ENCODE peak calls at places on chromosomes 7 and 10, in seven cellular contexts. One of them, this sample, is unnamed.
A peak's percentile ranks its signal among the peaks of the same experiment; 100 is the strongest.

GRCh38 chr7:136114966-136115762 is 138.0 kb upstream of the MTPN start:
- DNase-seq in activated CD4-positive, alpha-beta T cell treated with anti-CD3 and anti-CD28 coated beads, Interleukin-2, amount 50 U/mL, for 1 hour: peak; percentile 22
- DNase-seq in testis: peak; percentile 83
- DNase-seq in esophagus squamous epithelium: no peak
- DNase-seq in mucosa of gallbladder: peak; percentile 27
- DNase-seq in ureter: no peak
- DNase-seq in GM13977: peak; percentile 61
- DNase-seq in this sample: no peak

GRCh38 chr10:22319559-22320558 is 1.0 kb upstream of the BMI1 start:
- DNase-seq in activated CD4-positive, alpha-beta T cell treated with anti-CD3 and anti-CD28 coated beads, Interleukin-2, amount 50 U/mL, for 1 hour: no peak
- DNase-seq in GM13977: peak; percentile 34
- DNase-seq in testis: no peak
- DNase-seq in mucosa of gallbladder: no peak
- DNase-seq in esophagus squamous epithelium: no peak
- DNase-seq in ureter: no peak
- DNase-seq in this sample: no peak

GRCh38 chr10:99785646-99786045 is 3.2 kb downstream of the ABCC2 start:
- DNase-seq in mucosa of gallbladder: no peak
- DNase-seq in ureter: no peak
- DNase-seq in testis: no peak
- DNase-seq in GM13977: no peak
- DNase-seq in activated CD4-positive, alpha-beta T cell treated with anti-CD3 and anti-CD28 coated beads, Interleukin-2, amount 50 U/mL, for 1 hour: no peak
- DNase-seq in esophagus squamous epithelium: no peak
- DNase-seq in this sample: no peak

GRCh38 chr10:8600192-8600591 is 545.7 kb downstream of the GATA3 start:
- DNase-seq in GM13977: no peak
- DNase-seq in esophagus squamous epithelium: no peak
- DNase-seq in activated CD4-positive, alpha-beta T cell treated with anti-CD3 and anti-CD28 coated beads, Interleukin-2, amount 50 U/mL, for 1 hour: no peak
- DNase-seq in testis: no peak
- DNase-seq in ureter: no peak
- DNase-seq in mucosa of gallbladder: no peak
- DNase-seq in this sample: no peak

GRCh38 chr7:30472771-30473392 is 5.7 kb downstream of the NOD1 start:
- DNase-seq in ureter: no peak
- DNase-seq in testis: no peak
- DNase-seq in mucosa of gallbladder: no peak
- DNase-seq in activated CD4-positive, alpha-beta T cell treated with anti-CD3 and anti-CD28 coated beads, Interleukin-2, amount 50 U/mL, for 1 hour: no peak
- DNase-seq in GM13977: no peak
- DNase-seq in esophagus squamous epithelium: no peak
- DNase-seq in this sample: no peak

GRCh38 chr10:8035641-8036520 is 18.6 kb upstream of the GATA3 start:
- DNase-seq in GM13977: no peak
- DNase-seq in activated CD4-positive, alpha-beta T cell treated with anti-CD3 and anti-CD28 coated beads, Interleukin-2, amount 50 U/mL, for 1 hour: no peak
- DNase-seq in ureter: no peak
- DNase-seq in esophagus squamous epithelium: no peak
- DNase-seq in testis: no peak
- DNase-seq in mucosa of gallbladder: no peak
- DNase-seq in this sample: no peak

GRCh38 chr7:28447071-28447470 is 34.8 kb downstream of the CREB5 start:
- DNase-seq in testis: no peak
- DNase-seq in ureter: no peak
- DNase-seq in esophagus squamous epithelium: no peak
- DNase-seq in GM13977: no peak
- DNase-seq in mucosa of gallbladder: no peak
- DNase-seq in activated CD4-positive, alpha-beta T cell treated with anti-CD3 and anti-CD28 coated beads, Interleukin-2, amount 50 U/mL, for 1 hour: no peak
- DNase-seq in this sample: no peak

GRCh38 chr7:28137471-28137870 is 43.1 kb downstream of the JAZF1 start:
- DNase-seq in GM13977: no peak
- DNase-seq in mucosa of gallbladder: no peak
- DNase-seq in ureter: no peak
- DNase-seq in esophagus squamous epithelium: no peak
- DNase-seq in activated CD4-positive, alpha-beta T cell treated with anti-CD3 and anti-CD28 coated beads, Interleukin-2, amount 50 U/mL, for 1 hour: no peak
- DNase-seq in testis: no peak
- DNase-seq in this sample: no peak

GRCh38 chr10:123640016-123640535 is 26.1 kb upstream of the GPR26 start:
- DNase-seq in ureter: no peak
- DNase-seq in GM13977: no peak
- DNase-seq in esophagus squamous epithelium: no peak
- DNase-seq in activated CD4-positive, alpha-beta T cell treated with anti-CD3 and anti-CD28 coated beads, Interleukin-2, amount 50 U/mL, for 1 hour: no peak
- DNase-seq in testis: no peak
- DNase-seq in mucosa of gallbladder: no peak
- DNase-seq in this sample: no peak

GRCh38 chr10:104908581-104908980 is 267.5 kb downstream of the SORCS3 start:
- DNase-seq in mucosa of gallbladder: no peak
- DNase-seq in GM13977: no peak
- DNase-seq in esophagus squamous epithelium: no peak
- DNase-seq in ureter: no peak
- DNase-seq in activated CD4-positive, alpha-beta T cell treated with anti-CD3 and anti-CD28 coated beads, Interleukin-2, amount 50 U/mL, for 1 hour: no peak
- DNase-seq in testis: no peak
- DNase-seq in this sample: no peak

GRCh38 chr7:146146866-146147265 is 30.3 kb downstream of the CNTNAP2 start:
- DNase-seq in activated CD4-positive, alpha-beta T cell treated with anti-CD3 and anti-CD28 coated beads, Interleukin-2, amount 50 U/mL, for 1 hour: no peak
- DNase-seq in testis: no peak
- DNase-seq in mucosa of gallbladder: no peak
- DNase-seq in GM13977: no peak
- DNase-seq in ureter: no peak
- DNase-seq in esophagus squamous epithelium: no peak
- DNase-seq in this sample: no peak

GRCh38 chr10:51397695-51398094 is 301.7 kb downstream of the CSTF2T start:
- DNase-seq in GM13977: no peak
- DNase-seq in mucosa of gallbladder: peak; percentile 80
- DNase-seq in ureter: peak; percentile 51
- DNase-seq in activated CD4-positive, alpha-beta T cell treated with anti-CD3 and anti-CD28 coated beads, Interleukin-2, amount 50 U/mL, for 1 hour: no peak
- DNase-seq in esophagus squamous epithelium: no peak
- DNase-seq in testis: no peak
- DNase-seq in this sample: no peak

This sample was measured in activated T-cell treated with anti-CD3 and anti-CD28 coated beads, Interleukin-2, amount 50 U/mL, for 4 hours.